ENCODE peak calls at places on chromosomes 6 and 20, in nine cellular contexts. Q is astrocyte of the spinal cord; J is amniotic epithelial cell; V is Panc1; N is GM19239; S is NCI-H1092 treated with DMSO at 0.1 percent for 48 hours; X is dermis blood vessel endothelial cell; B is stimulated activated CD4-positive, alpha-beta T cell treated with anti-CD3 and anti-CD28 coated beads, Interleukin-12 subunit alpha, Interleukin-12 subunit beta, amount 100 ng/mL, for 48 hours; C is aorta. F is an unnamed sample.

GRCh38 chr6:148747493-148748160 is 797 bp downstream of the UST start:
- DNase-seq in X (peak), Q (peak), N (no peak), J (no peak), B (no peak), S (peak), V (no peak), C (peak), F (no peak)

GRCh38 chr20:1622450-1622849 is 2.6 kb upstream of the SIRPB1 start:
- DNase-seq in Q (no peak), X (peak), B (no peak), J (no peak), N (no peak), C (no peak), S (no peak), V (no peak), F (peak)

GRCh38 chr6:46510656-46511055 is 19.4 kb upstream of the RCAN2 start:
- DNase-seq in Q (peak), C (peak), V (no peak), X (no peak), N (no peak), S (no peak), J (no peak), B (no peak), F (no peak)

GRCh38 chr20:24571159-24571558 is 101.7 kb downstream of the SYNDIG1 start:
- DNase-seq in B (no peak), J (no peak), N (no peak), C (no peak), S (no peak), Q (no peak), X (no peak), V (no peak), F (no peak)

GRCh38 chr6:170209354-170210025 is 81.4 kb downstream of the DLL1 start:
- DNase-seq in B (no peak), J (no peak), C (no peak), S (no peak), N (no peak), Q (no peak), V (no peak), X (no peak), F (no peak)

GRCh38 chr6:149118737-149119653 is 198.5 kb upstream of the TAB2 start:
- DNase-seq in N (no peak), S (no peak), Q (no peak), C (no peak), V (no peak), B (no peak), X (no peak), J (no peak), F (no peak)

GRCh38 chr6:88220493-88220892 is 54.3 kb upstream of the CNR1 start:
- DNase-seq in N (no peak), B (no peak), J (no peak), Q (peak), X (peak), V (no peak), C (no peak), S (no peak), F (no peak)

GRCh38 chr6:23980965-23981364 is 145.1 kb upstream of the NRSN1 start:
- DNase-seq in N (no peak), J (no peak), S (no peak), B (no peak), V (no peak), C (no peak), X (no peak), Q (no peak), F (no peak)

GRCh38 chr6:139426795-139427194 is 52.3 kb upstream of the CITED2 start:
- DNase-seq in B (no peak), S (no peak), V (no peak), X (no peak), Q (no peak), C (no peak), J (no peak), N (no peak), F (no peak)

GRCh38 chr6:24721461-24722215 is 2.7 kb upstream of the C6orf62 start:
- DNase-seq in Q (no peak), B (no peak), C (no peak), V (no peak), J (peak), N (no peak), S (peak), X (no peak), F (no peak)

GRCh38 chr20:58340853-58341252 is 31.3 kb downstream of the RAB22A start:
- DNase-seq in X (peak), Q (no peak), V (no peak), J (no peak), C (no peak), B (no peak), S (no peak), N (no peak), F (no peak)

GRCh38 chr20:49852522-49853055 is 40.0 kb downstream of the SLC9A8 start:
- DNase-seq in C (no peak), J (no peak), S (no peak), B (no peak), Q (no peak), X (no peak), V (no peak), N (no peak), F (no peak)

F was measured in HL-60.